ENCODE peak calls at places on chromosome 4, in ten cellular contexts. W is NCI-H146; S is ELF-1; R is ecto neural progenitor cell; K is occipital lobe; Z is heart left ventricle; M is activated T-cell treated with anti-CD3 and anti-CD28 coated beads for 24 hours; D is ovary; P is pancreas; N is activated naive CD4-positive, alpha-beta T cell treated with anti-CD3 and anti-CD28 coated beads, Interleukin-2, amount 50 U/mL, for 72 hours. B is an unnamed sample.

GRCh38 chr4:61336488-61336887 is 136.4 kb downstream of the ADGRL3 start:
- DNase-seq in S (no peak), W (peak), D (no peak), P (no peak), M (no peak), K (no peak), N (no peak), Z (no peak), R (peak), B (no peak)

GRCh38 chr4:16764622-16765021 is 133.8 kb downstream of the LDB2 start:
- DNase-seq in K (no peak), R (no peak), M (no peak), W (no peak), S (peak), N (no peak), D (no peak), Z (no peak), P (no peak), B (no peak)

GRCh38 chr4:89296871-89297270 is 10.7 kb downstream of the GPRIN3 start:
- DNase-seq in S (no peak), K (no peak), Z (no peak), N (no peak), R (no peak), W (no peak), M (no peak), P (no peak), D (no peak), B (no peak)

GRCh38 chr4:186845137-186845842 is 121.6 kb upstream of the FAT1 start:
- DNase-seq in W (no peak), S (peak), M (no peak), N (no peak), P (no peak), D (peak), Z (no peak), K (no peak), R (no peak), B (no peak)

GRCh38 chr4:71188197-71188625 is 150.6 kb upstream of the SLC4A4 start:
- DNase-seq in P (no peak), M (no peak), Z (no peak), R (no peak), D (no peak), W (no peak), S (peak), K (no peak), N (no peak), B (no peak)

GRCh38 chr4:44646151-44646550 is 5.3 kb downstream of the YIPF7 start:
- DNase-seq in D (no peak), S (no peak), R (no peak), P (no peak), K (no peak), M (no peak), W (no peak), N (no peak), Z (no peak), B (no peak)

GRCh38 chr4:24229976-24230375 is 340.1 kb upstream of the PPARGC1A start:
- DNase-seq in R (no peak), Z (no peak), M (no peak), W (no peak), N (no peak), K (no peak), P (no peak), D (no peak), S (no peak), B (no peak)

GRCh38 chr4:139007640-139008039 is 7.9 kb upstream of the NOCT start:
- DNase-seq in W (no peak), R (no peak), D (no peak), Z (no peak), N (no peak), P (no peak), M (no peak), S (no peak), K (no peak), B (no peak)

GRCh38 chr4:337932-338758 is 531 bp downstream of the ZNF141 start:
- DNase-seq in S (no peak), W (peak), K (no peak), D (peak), R (no peak), P (peak), M (peak), N (no peak), Z (no peak), B (peak)

GRCh38 chr4:182874158-182874855 is 42.9 kb downstream of the DCTD start:
- DNase-seq in N (no peak), M (no peak), P (no peak), R (no peak), W (no peak), D (no peak), S (no peak), K (no peak), Z (no peak), B (no peak)